ENCODE peak calls at places on chromosome 14, in eight cellular contexts. R, H, G, A, M, S, T and W are unnamed samples.

GRCh38 chr14:36880276-36880675 is 218.6 kb downstream of the PAX9 start:
- DNase-seq in R (no peak), H (no peak), G (no peak), A (no peak), M (no peak), S (no peak), T (no peak), W (no peak)

GRCh38 chr14:58151264-58151700 is 731 bp downstream of the ARMH4 start:
- DNase-seq in R (no peak), H (peak; percentile 3), G (peak; percentile 10), A (peak; percentile 33), M (no peak), S (no peak), T (no peak), W (peak; percentile 27)

GRCh38 chr14:75717729-75718128 is 56.7 kb downstream of the TTLL5 start:
- DNase-seq in R (no peak), H (no peak), G (no peak), A (no peak), M (no peak), S (no peak), T (no peak), W (no peak)

GRCh38 chr14:19930617-19931016 is at the start of gene OR4K1:
- DNase-seq in R (no peak), H (no peak), G (no peak), A (no peak), M (no peak), S (no peak), T (no peak), W (no peak)

GRCh38 chr14:88289214-88289613 is 33.9 kb downstream of the KCNK10 start:
- DNase-seq in R (no peak), H (no peak), G (no peak), A (no peak), M (no peak), S (peak; percentile 24), T (no peak), W (no peak)

GRCh38 chr14:22545842-22546721 is 42.9 kb downstream of the DAD1 start:
- DNase-seq in R (no peak), H (no peak), G (no peak), A (no peak), M (peak; percentile 86), S (peak; percentile 86), T (peak; percentile 70), W (no peak)

GRCh38 chr14:89477391-89477790 is 60.4 kb upstream of the FOXN3 start:
- DNase-seq in R (no peak), H (no peak), G (no peak), A (no peak), M (no peak), S (no peak), T (no peak), W (no peak)

GRCh38 chr14:97848351-97848980 is 1051.3 kb downstream of the VRK1 start:
- DNase-seq in R (no peak), H (no peak), G (no peak), A (no peak), M (no peak), S (no peak), T (no peak), W (peak; percentile 64)

GRCh38 chr14:74670726-74671125 is 42.2 kb downstream of the AREL1 start:
- DNase-seq in R (no peak), H (no peak), G (no peak), A (no peak), M (peak; percentile 40), S (peak; percentile 49), T (no peak), W (no peak)

GRCh38 chr14:36478782-36479181 is 41.2 kb downstream of the NKX2-1 start:
- DNase-seq in R (no peak), H (no peak), G (no peak), A (no peak), M (peak; percentile 18), S (no peak), T (no peak), W (no peak)

DNA sequence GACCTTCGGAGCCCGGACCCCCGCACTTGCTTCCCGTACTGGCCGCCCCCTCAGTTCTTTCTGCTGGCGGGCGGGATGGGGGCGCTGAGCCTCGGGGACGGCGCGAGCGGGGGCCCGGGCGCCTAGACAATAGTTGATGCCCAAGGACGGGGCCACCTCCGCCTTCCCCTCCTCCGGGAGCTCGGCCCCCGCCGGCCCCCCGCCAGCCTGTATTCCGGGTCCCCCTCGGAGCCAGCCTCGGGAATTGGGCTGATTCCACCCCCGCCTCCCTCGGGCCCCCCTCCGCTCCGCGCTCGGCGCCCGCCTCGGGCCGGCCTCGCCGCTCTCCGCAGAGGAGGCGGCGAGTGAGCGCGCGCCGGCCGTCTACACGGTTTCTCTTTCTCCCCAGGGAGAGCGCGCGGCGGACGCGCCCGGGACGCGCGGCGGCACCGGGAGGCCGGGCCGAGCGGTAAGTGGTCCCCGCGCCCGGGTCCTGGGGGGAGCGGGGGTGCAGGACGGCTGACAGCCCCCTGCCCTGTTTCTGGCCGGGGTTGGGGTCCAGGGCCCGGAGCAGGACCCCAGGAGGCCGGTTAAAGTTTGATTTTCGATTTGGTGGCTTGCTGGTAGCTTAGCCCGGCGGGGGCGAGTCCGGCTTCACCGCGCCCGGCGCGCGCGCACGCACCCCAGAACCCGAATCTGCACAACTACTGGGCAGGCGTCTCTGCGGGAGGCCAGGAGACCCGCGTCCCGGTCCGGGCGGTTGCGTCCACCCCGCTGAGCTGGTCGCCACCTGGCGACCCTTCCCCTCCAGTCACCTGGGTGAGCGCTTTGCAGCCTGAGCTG is 413.7 kb downstream of the PCNX1 start:
- DNase-seq in R (peak; percentile 87), H (peak; percentile 58), G (peak; percentile 46), A (peak; percentile 51), M (peak; percentile 29), S (peak; percentile 63), T (no peak), W (peak; percentile 57)
- TF ChIP-seq CTCF in R (no peak), H (no peak), G (peak; percentile 41), A (no peak), M (peak; percentile 17), S (no peak), T (no peak), W (no peak)

DNA sequence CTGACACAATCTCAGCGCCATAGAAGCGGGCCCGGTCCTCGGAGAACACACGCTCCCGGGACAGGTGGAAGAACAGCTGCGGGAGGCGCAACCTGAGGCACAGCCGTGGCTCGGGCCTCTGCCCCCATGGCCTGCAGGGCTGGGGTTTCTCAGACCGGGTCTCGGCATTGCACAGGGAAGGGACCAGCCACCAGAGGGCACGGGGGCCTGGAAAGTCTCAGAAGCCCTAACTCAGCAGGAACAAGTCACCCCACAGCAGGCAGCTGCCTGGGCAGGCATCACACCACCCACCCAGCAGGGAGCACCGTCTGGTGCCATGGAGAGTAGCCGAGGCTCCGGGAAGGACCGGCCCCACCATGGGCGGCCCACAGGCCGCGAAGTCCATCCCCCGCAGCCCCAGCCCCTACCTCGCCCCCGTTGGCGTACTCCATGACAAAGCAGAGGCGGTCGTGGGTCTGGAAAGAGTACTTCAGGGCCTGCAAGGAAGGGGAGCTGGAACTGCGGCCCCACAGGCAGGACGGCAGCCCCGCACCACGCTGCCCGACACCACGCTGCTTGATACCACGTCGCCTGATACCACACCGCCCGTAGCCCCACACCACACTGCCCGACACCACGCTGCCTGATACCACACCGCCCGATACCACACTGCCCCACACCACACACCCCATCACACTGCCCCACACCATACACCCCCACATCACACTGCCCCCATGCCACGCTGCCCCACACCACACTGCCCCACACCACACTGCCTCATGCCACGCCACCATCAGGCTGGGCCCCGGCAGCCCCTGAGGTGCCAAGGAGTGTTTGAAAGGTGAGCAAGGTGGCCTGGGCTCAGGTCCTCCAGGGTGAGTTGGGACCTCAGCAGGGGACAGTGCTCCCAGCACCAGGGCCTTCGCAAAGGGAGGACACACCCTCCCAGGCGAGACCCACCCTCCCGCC is 20.8 kb downstream of the SIVA1 start:
- DNase-seq in R (no peak), H (no peak), G (no peak), A (no peak), M (no peak), S (no peak), T (no peak), W (no peak)
- TF ChIP-seq CTCF in R (no peak), H (no peak), G (no peak), A (no peak), M (peak; percentile 45), S (no peak), T (no peak), W (no peak)

DNA sequence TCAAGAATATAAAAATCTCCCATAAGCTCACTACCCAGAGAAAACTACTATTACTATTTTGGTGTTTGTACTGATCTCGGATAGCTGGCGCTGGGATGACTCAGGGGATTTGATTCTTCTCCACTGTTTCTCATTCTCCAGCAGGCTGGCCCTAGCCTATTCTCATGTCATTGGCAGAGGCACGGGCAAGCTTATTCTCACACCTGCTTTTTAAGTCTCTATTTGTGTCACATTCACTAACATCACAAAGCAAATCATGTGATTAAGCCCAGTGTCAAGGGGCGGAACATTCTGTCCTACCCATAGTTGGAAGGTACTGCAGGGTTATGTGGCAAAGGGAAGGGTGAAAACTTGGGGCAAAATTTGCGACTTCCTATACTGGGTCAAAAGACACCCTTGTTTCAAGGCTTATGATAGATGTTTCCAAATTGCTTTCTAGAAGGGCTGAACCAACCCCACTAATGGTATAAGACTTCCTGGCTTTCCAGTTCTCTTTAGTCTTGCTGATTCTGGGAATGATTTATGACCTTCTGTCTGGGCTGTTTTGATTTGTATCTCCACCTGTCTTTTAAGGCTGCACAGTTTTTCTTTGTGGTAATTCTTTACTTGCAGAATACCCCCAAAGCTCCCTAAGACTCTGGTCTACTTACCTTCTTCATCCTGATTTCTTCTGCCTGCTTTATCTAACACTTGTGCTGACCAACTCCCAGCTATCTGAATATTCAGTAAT is 406.4 kb downstream of the NRXN3 start:
- DNase-seq in R (no peak), H (no peak), G (no peak), A (no peak), M (no peak), S (no peak), T (no peak), W (no peak)
- TF ChIP-seq CTCF in R (no peak), H (no peak), G (no peak), A (no peak), M (no peak), S (no peak), T (no peak), W (no peak)

GRCh38 chr14:91326514-91326832 is 82.0 kb upstream of the GPR68 start:
- DNase-seq in R (no peak), H (no peak), G (no peak), A (no peak), M (no peak), S (no peak), T (no peak), W (no peak)

GRCh38 chr14:91325211-91325610 is 80.7 kb upstream of the GPR68 start:
- DNase-seq in R (no peak), H (no peak), G (no peak), A (no peak), M (no peak), S (no peak), T (no peak), W (no peak)

GRCh38 chr14:91328313-91329050 is 84.0 kb upstream of the GPR68 start:
- DNase-seq in R (no peak), H (no peak), G (no peak), A (no peak), M (no peak), S (no peak), T (no peak), W (no peak)

GRCh38 chr14:91327661-91328312 is 83.3 kb upstream of the GPR68 start:
- DNase-seq in R (no peak), H (no peak), G (no peak), A (no peak), M (no peak), S (no peak), T (no peak), W (no peak)

DNA sequence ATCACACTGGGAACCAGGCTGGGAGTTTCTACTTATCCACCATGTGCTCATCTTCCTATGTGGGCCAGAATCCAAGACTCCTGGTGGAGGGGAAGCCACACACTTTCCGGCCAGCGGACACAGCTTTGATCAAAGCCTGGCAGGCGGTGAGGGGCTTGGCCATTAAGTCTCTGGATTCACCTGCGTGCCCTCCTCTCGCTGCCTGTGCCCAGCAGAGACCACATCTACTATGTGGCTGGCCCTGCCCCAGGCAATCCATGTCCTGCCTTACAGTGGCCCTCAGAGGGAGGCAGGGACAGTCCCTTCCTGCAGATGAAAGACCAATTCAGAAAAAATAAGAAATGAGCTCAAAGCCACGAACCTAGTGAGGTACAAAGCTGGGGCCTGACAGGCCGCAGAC is 82.7 kb upstream of the GPR68 start:
- DNase-seq in R (no peak), H (no peak), G (no peak), A (no peak), M (no peak), S (no peak), T (no peak), W (no peak)
- TF ChIP-seq CTCF in R (no peak), H (no peak), G (no peak), A (no peak), M (no peak), S (no peak), T (no peak), W (no peak)